ENCODE peak calls at places on chromosomes 3 and 15, in nine cellular contexts. X is NT2/D1, S is adrenal gland, E is right atrium auricular region, C is lower lobe of right lung, J is kidney, D is spleen, Z is GM06990, A is HCT116. U is an unnamed sample. For H3K36me3, the result is how much of the 10 kb centered on the place peaks cover.

GRCh38 chr3:128133273-128133883 is 9.8 kb upstream of the RUVBL1 start:
- DNase-seq in J (no peak), D (no peak), C (no peak), S (peak), A (peak), X (peak), E (no peak), Z (no peak), U (no peak)

GRCh38 chr3:42936157-42936981 is 30.4 kb downstream of the ZNF662 start:
- DNase-seq in E (no peak), D (peak), X (no peak), Z (no peak), S (peak), J (peak), A (no peak), C (peak), U (peak)

GRCh38 chr3:128074851-128075515 is 22.7 kb downstream of the SEC61A1 start:
- DNase-seq in A (no peak), X (no peak), Z (no peak), C (no peak), J (no peak), S (no peak), D (no peak), E (no peak), U (no peak)

GRCh38 chr15:44370830-44371229 is 56.6 kb upstream of the CTDSPL2 start:
- DNase-seq in J (no peak), C (no peak), Z (no peak), X (no peak), A (no peak), S (no peak), E (no peak), D (no peak), U (no peak)

GRCh38 chr3:175857666-175858270 is 998.6 kb downstream of the NAALADL2 start:
- DNase-seq in D (no peak), E (no peak), Z (no peak), S (no peak), C (no peak), J (no peak), A (no peak), X (no peak), U (no peak)

GRCh38 chr15:52642386-52643361 is 36.5 kb downstream of the ATOSA start:
- DNase-seq in S (no peak), C (no peak), X (no peak), E (no peak), Z (no peak), D (no peak), A (no peak), J (no peak), U (no peak)

GRCh38 chr3:157226173-157226847 is 66.4 kb upstream of the CCNL1 start:
- DNase-seq in X (no peak), Z (no peak), E (no peak), D (no peak), A (no peak), C (no peak), J (no peak), S (no peak), U (no peak)

GRCh38 chr3:194224937-194225422 is 89.0 kb downstream of the HES1 start:
- DNase-seq in E (peak), C (no peak), S (no peak), Z (no peak), J (no peak), D (no peak), X (no peak), A (no peak), U (no peak)

GRCh38 chr15:49282366-49282765 is 112.3 kb downstream of the GALK2 start:
- DNase-seq in C (no peak), E (no peak), J (no peak), X (no peak), S (no peak), A (no peak), D (no peak), Z (no peak), U (no peak)

GRCh38 chr15:66730168-66731014 is 28.4 kb downstream of the SMAD6 start:
- DNase-seq in Z (no peak), J (no peak), X (no peak), A (no peak), S (no peak), D (no peak), E (no peak), C (no peak), U (no peak)

GRCh38 chr15:26222781-26223180 is 359.7 kb upstream of the ATP10A start:
- DNase-seq in A (no peak), E (no peak), D (no peak), S (no peak), J (no peak), C (no peak), X (no peak), Z (no peak), U (no peak)

GRCh38 chr15:95760508-95760907 is 570.0 kb upstream of the NR2F2 start:
- DNase-seq in A (no peak), X (peak), E (no peak), Z (no peak), C (no peak), J (peak), S (no peak), D (peak), U (no peak)

GRCh38 chr3:48743773-48744172 is 26.8 kb upstream of the IP6K2 start:
- DNase-seq in Z (no peak), E (no peak), S (no peak), A (no peak), J (no peak), C (no peak), X (no peak), D (no peak), U (no peak)

GRCh38 chr15:63597033-63597790 is at the start of gene FBXL22:
- DNase-seq in A (no peak), S (no peak), Z (no peak), D (no peak), E (no peak), J (peak), C (peak), X (no peak), U (peak)
- H3K4me3 ChIP-seq in A (no peak), S (no peak), Z (no peak), D (no peak), E (peak), J (peak), C (peak), X (no peak), U (peak)

DNA sequence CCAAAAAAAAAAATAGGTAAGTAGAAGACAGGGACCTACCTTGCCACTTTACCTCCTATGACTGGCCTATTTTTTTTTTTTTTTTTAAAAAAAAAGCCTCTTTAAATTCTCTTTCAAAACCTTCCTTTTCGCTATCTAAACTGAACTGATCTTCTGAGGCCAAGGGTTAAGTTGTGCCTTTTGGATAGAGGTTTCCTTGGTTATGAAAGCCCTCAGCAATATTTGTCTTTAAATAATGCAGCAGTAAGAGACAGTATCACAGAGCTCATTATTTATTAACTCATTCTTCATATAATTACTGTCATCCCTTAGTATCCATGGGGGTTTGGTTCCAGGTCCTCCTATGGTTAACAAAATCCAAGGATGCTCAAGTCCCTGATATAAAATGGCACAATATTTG is 9.0 kb downstream of the MIX23 start:
- DNase-seq in D (no peak), X (no peak), C (no peak), S (no peak), J (no peak), E (no peak), Z (no peak), A (no peak), U (no peak)
- H3K36me3 ChIP-seq in D (under half), X (half or more), C (under half), S (under half), J (under half), E (under half), Z (under half), A (under half), U (under half)

DNA sequence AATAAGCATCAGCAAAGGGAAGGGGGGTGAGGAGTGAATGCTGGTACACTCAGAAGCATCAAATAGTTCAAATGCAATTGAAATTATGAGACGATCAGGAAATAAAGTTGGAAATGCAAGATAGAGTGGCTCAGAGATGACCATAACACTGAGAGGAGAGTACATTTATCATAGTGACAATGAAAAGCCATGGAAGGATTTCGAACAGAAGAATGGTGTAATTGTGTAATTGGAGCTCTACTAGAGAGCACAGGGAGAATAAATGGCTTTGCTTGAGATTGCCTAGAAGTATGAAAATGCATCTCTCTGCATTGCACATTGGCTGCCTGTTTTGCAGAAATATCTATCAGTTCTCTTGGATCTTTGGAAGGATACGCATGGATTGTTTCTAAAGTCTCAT is 163.3 kb downstream of the TP63 start:
- DNase-seq in E (no peak), C (no peak), Z (no peak), S (no peak), A (no peak), J (no peak), X (no peak), D (no peak), U (no peak)
- H3K4me3 ChIP-seq in E (no peak), C (no peak), Z (no peak), S (no peak), A (no peak), J (no peak), X (no peak), D (no peak), U (no peak)

GRCh38 chr3:69342074-69342473 is 43.8 kb downstream of the FRMD4B start:
- DNase-seq in X (no peak), C (no peak), S (no peak), D (no peak), E (no peak), Z (no peak), A (no peak), J (no peak), U (no peak)
- H3K36me3 ChIP-seq in X (under half), C (under half), S (under half), D (under half), E (under half), Z (under half), A (under half), J (under half), U (under half)

GRCh38 chr15:58332676-58333400 is 99.0 kb upstream of the LIPC start:
- DNase-seq in S (no peak), E (no peak), A (no peak), C (no peak), J (no peak), D (no peak), X (no peak), Z (no peak), U (no peak)
- H3K4me3 ChIP-seq in S (no peak), E (no peak), A (no peak), C (no peak), J (no peak), D (no peak), X (no peak), Z (no peak), U (no peak)